ENCODE peak calls at places on chromosomes 4 and X, in seven cellular contexts. E, X, J, R, Y, A and V are unnamed samples.

GRCh38 chrX:39516399-39516798 is 581.4 kb downstream of the BCOR start:
- DNase-seq in E (no peak), R (no peak), X (peak; percentile 53), Y (no peak), A (no peak), J (no peak), V (no peak)

GRCh38 chrX:55452825-55453124 is 848 bp downstream of the MAGEH1 start:
- DNase-seq in A (no peak), Y (no peak), J (no peak), X (no peak), R (no peak), E (no peak), V (no peak)

GRCh38 chr4:7427326-7428260 is 7.1 kb downstream of the PSAPL1 start:
- DNase-seq in Y (no peak), J (no peak), R (no peak), A (no peak), E (no peak), X (no peak), V (peak; percentile 62)

GRCh38 chrX:129953881-129954280 is 28.6 kb upstream of the BCORL1 start:
- DNase-seq in R (no peak), A (no peak), X (no peak), J (no peak), E (no peak), Y (no peak), V (no peak)

GRCh38 chrX:53598169-53598568 is 88.3 kb downstream of the HUWE1 start:
- DNase-seq in R (no peak), Y (no peak), X (no peak), E (no peak), J (no peak), A (no peak), V (no peak)

GRCh38 chr4:188551156-188551555 is 411.9 kb downstream of the TRIML1 start:
- DNase-seq in X (no peak), A (no peak), J (no peak), E (no peak), R (no peak), Y (no peak), V (no peak)

GRCh38 chr4:141447761-141448160 is 188.6 kb upstream of the IL15 start:
- DNase-seq in E (no peak), Y (no peak), A (no peak), R (no peak), X (no peak), J (no peak), V (no peak)

GRCh38 chr4:185204238-185204910 is 574 bp upstream of the CFAP97 start:
- DNase-seq in J (no peak), E (no peak), A (no peak), X (no peak), Y (no peak), R (no peak), V (no peak)

GRCh38 chrX:80578518-80579105 is 158.4 kb downstream of the TENT5D start:
- DNase-seq in X (peak; percentile 8), Y (no peak), E (no peak), J (no peak), A (no peak), R (peak; percentile 37), V (no peak)

GRCh38 chr4:16337936-16338335 is 111.7 kb upstream of the TAPT1 start:
- DNase-seq in J (no peak), R (peak; percentile 31), X (no peak), Y (no peak), A (no peak), E (no peak), V (no peak)

GRCh38 chrX:119669424-119670037 is 23.4 kb downstream of the SEPTIN6 start:
- DNase-seq in J (no peak), Y (no peak), R (peak; percentile 44), A (no peak), X (no peak), E (no peak), V (no peak)

GRCh38 chr4:42965326-42965725 is 72.8 kb downstream of the GRXCR1 start:
- DNase-seq in E (no peak), A (no peak), J (no peak), Y (no peak), X (no peak), R (no peak), V (no peak)

GRCh38 chrX:27057883-27058282 is 405.3 kb downstream of the PPP4R3C start:
- DNase-seq in E (no peak), J (no peak), R (no peak), Y (no peak), A (no peak), X (no peak), V (no peak)

GRCh38 chr4:106333186-106333585 is 16.8 kb downstream of the AIMP1 start:
- DNase-seq in R (no peak), E (no peak), J (no peak), Y (no peak), X (no peak), A (no peak), V (no peak)

GRCh38 chrX:153526040-153526439 is 8.6 kb downstream of the ATP2B3 start:
- DNase-seq in R (no peak), Y (no peak), J (no peak), E (no peak), A (no peak), X (no peak), V (no peak)

GRCh38 chr4:128861856-128862518 is 52.5 kb downstream of the JADE1 start:
- DNase-seq in R (no peak), J (no peak), A (no peak), E (no peak), X (no peak), Y (no peak), V (no peak)

GRCh38 chr4:38684951-38685350 is 21.0 kb downstream of the KLF3 start:
- DNase-seq in E (no peak), X (no peak), Y (no peak), J (no peak), A (no peak), R (no peak), V (no peak)

GRCh38 chr4:105191621-105192210 is 45.0 kb downstream of the TET2 start:
- DNase-seq in E (no peak), J (no peak), A (no peak), R (peak; percentile 53), Y (no peak), X (no peak), V (no peak)

GRCh38 chrX:72105436-72105835 is 26.3 kb downstream of the RTL5 start:
- DNase-seq in A (no peak), R (no peak), J (peak; percentile 26), Y (no peak), X (no peak), E (no peak), V (no peak)